ENCODE peak calls at places on chromosomes 3 and 15, in seven cellular contexts. C is SJSA1, D is tibial nerve, T is adrenal gland, A is mammary epithelial cell, N is AG04450, I is tibial artery. O is an unnamed sample. For H3K9me3, the result is how much of the 10 kb centered on the place peaks cover.

GRCh38 chr3:13712682-13713180 is 163.8 kb downstream of the FBLN2 start:
- DNase-seq in C (no peak), D (peak), T (no peak), A (no peak), N (no peak), I (no peak), O (no peak)

GRCh38 chr15:72515591-72516389 is 41.7 kb downstream of the ARIH1 start:
- DNase-seq in C (no peak), D (no peak), T (no peak), A (no peak), N (no peak), I (no peak), O (no peak)

GRCh38 chr3:114299421-114299820 is 5.6 kb downstream of the TIGIT start:
- DNase-seq in C (no peak), D (no peak), T (no peak), A (no peak), N (no peak), I (no peak), O (peak)

GRCh38 chr3:99648091-99648490 is 9.7 kb downstream of the COL8A1 start:
- DNase-seq in C (peak), D (no peak), T (no peak), A (peak), N (no peak), I (no peak), O (no peak)

GRCh38 chr15:65777053-65777452 is 15.0 kb downstream of the DENND4A start:
- DNase-seq in C (no peak), D (no peak), T (no peak), A (no peak), N (no peak), I (no peak), O (no peak)

GRCh38 chr3:120470870-120471269 is 20.1 kb upstream of the FSTL1 start:
- DNase-seq in C (no peak), D (no peak), T (no peak), A (peak), N (no peak), I (no peak), O (no peak)

GRCh38 chr3:173584834-173585831 is 187.6 kb downstream of the NLGN1 start:
- DNase-seq in C (peak), D (peak), T (peak), A (no peak), N (no peak), I (peak), O (no peak)

GRCh38 chr3:134197681-134198261 is 52.9 kb downstream of the RYK start:
- DNase-seq in C (peak), D (no peak), T (no peak), A (peak), N (peak), I (no peak), O (peak)

GRCh38 chr15:52559583-52559982 is 9.2 kb downstream of the ARPP19 start:
- DNase-seq in C (no peak), D (no peak), T (no peak), A (peak), N (peak), I (no peak), O (no peak)

GRCh38 chr15:29449136-29449535 is 179.5 kb upstream of the NSMCE3 start:
- DNase-seq in C (no peak), D (no peak), T (peak), A (no peak), N (no peak), I (no peak), O (no peak)

GRCh38 chr15:68704496-68705021 is 116.1 kb downstream of the ANP32A start:
- DNase-seq in C (no peak), D (peak), T (peak), A (no peak), N (no peak), I (peak), O (no peak)

GRCh38 chr15:66895794-66896453 is 169.5 kb upstream of the SMAD3 start:
- DNase-seq in C (no peak), D (no peak), T (peak), A (no peak), N (no peak), I (no peak), O (no peak)

GRCh38 chr3:55527381-55527780 is 40.3 kb upstream of the WNT5A start:
- DNase-seq in C (no peak), D (no peak), T (no peak), A (no peak), N (no peak), I (no peak), O (no peak)

GRCh38 chr3:131033480-131034080 is 6.9 kb downstream of the NEK11 start:
- DNase-seq in C (peak), D (peak), T (no peak), A (peak), N (no peak), I (no peak), O (peak)

GRCh38 chr15:38069506-38069905 is 135.1 kb downstream of the TMCO5A start:
- DNase-seq in C (peak), D (peak), T (peak), A (peak), N (no peak), I (peak), O (peak)

GRCh38 chr3:50347187-50347813 is 1.8 kb upstream of the ZMYND10 start:
- DNase-seq in C (peak), D (peak), T (peak), A (peak), N (no peak), I (peak), O (peak)

GRCh38 chr3:163813935-163814334 is 1264.4 kb downstream of the SI start:
- DNase-seq in C (no peak), D (no peak), T (no peak), A (no peak), N (no peak), I (no peak), O (no peak)

GRCh38 chr3:59436164-59436958 is 386.5 kb upstream of the CFAP20DC start:
- DNase-seq in C (no peak), D (no peak), T (no peak), A (no peak), N (no peak), I (no peak), O (no peak)

GRCh38 chr3:10263549-10264363 is 15.5 kb downstream of the TATDN2 start:
- DNase-seq in C (peak), D (peak), T (peak), A (peak), N (no peak), I (no peak), O (peak)

GRCh38 chr3:42831321-42831713 is 22.1 kb downstream of the ACKR2 start:
- DNase-seq in C (no peak), D (peak), T (peak), A (peak), N (no peak), I (peak), O (peak)

GRCh38 chr3:118637866-118638265 is 396.8 kb downstream of the IGSF11 start:
- DNase-seq in C (no peak), D (no peak), T (no peak), A (peak), N (no peak), I (no peak), O (no peak)

GRCh38 chr3:23485922-23486321 is 282.8 kb downstream of the UBE2E2 start:
- DNase-seq in C (no peak), D (no peak), T (no peak), A (no peak), N (no peak), I (no peak), O (no peak)

GRCh38 chr15:77986891-77987764 is 90.4 kb downstream of the TBC1D2B start:
- DNase-seq in C (no peak), D (no peak), T (no peak), A (no peak), N (no peak), I (no peak), O (no peak)

GRCh38 chr3:83513011-83513410 is 1445.8 kb upstream of the CADM2 start:
- DNase-seq in C (no peak), D (no peak), T (no peak), A (no peak), N (no peak), I (no peak), O (no peak)

GRCh38 chr15:58066042-58066867 is 744 bp upstream of the ALDH1A2 start:
- DNase-seq in C (peak), D (peak), T (peak), A (peak), N (no peak), I (peak), O (no peak)

GRCh38 chr15:40297356-40297755 is 10.4 kb downstream of the PLCB2 start:
- DNase-seq in C (no peak), D (no peak), T (no peak), A (no peak), N (no peak), I (no peak), O (no peak)

GRCh38 chr15:31272558-31273257 is 53.9 kb upstream of the KLF13 start:
- DNase-seq in C (no peak), D (no peak), T (peak), A (no peak), N (no peak), I (no peak), O (peak)

GRCh38 chr3:43895573-43895972 is 204.8 kb downstream of the ABHD5 start:
- DNase-seq in C (no peak), D (no peak), T (no peak), A (no peak), N (no peak), I (no peak), O (no peak)

GRCh38 chr3:195760345-195760983 is 39.7 kb downstream of the MUC20 start:
- DNase-seq in C (no peak), D (no peak), T (no peak), A (no peak), N (no peak), I (no peak), O (no peak)

GRCh38 chr15:98686983-98687382 is 38.6 kb downstream of the IGF1R start:
- DNase-seq in C (no peak), D (no peak), T (no peak), A (no peak), N (no peak), I (no peak), O (no peak)

GRCh38 chr15:74200394-74200793 is 2.2 kb downstream of the STRA6 start:
- DNase-seq in C (peak), D (peak), T (peak), A (peak), N (no peak), I (peak), O (peak)

GRCh38 chr3:99250272-99250671 is 348.8 kb upstream of the DCBLD2 start:
- DNase-seq in C (no peak), D (no peak), T (no peak), A (peak), N (no peak), I (no peak), O (no peak)

GRCh38 chr15:51405646-51406194 is 64.3 kb downstream of the GLDN start:
- DNase-seq in C (no peak), D (no peak), T (no peak), A (no peak), N (no peak), I (no peak), O (no peak)

GRCh38 chr3:81744366-81744765 is 17.1 kb downstream of the GBE1 start:
- DNase-seq in C (peak), D (peak), T (no peak), A (peak), N (peak), I (no peak), O (peak)

GRCh38 chr3:134376385-134376765 is 2.1 kb upstream of the AMOTL2 start:
- DNase-seq in C (no peak), D (no peak), T (peak), A (no peak), N (no peak), I (peak), O (no peak)

GRCh38 chr15:71312194-71312708 is 197.0 kb downstream of the THSD4 start:
- DNase-seq in C (no peak), D (no peak), T (no peak), A (no peak), N (no peak), I (no peak), O (no peak)

GRCh38 chr3:47161983-47162694 is 1.8 kb downstream of the SETD2 start:
- DNase-seq in C (no peak), D (no peak), T (no peak), A (peak), N (no peak), I (no peak), O (no peak)

GRCh38 chr3:17059966-17060560 is 175.3 kb downstream of the PLCL2 start:
- DNase-seq in C (no peak), D (no peak), T (no peak), A (no peak), N (no peak), I (no peak), O (no peak)

DNA sequence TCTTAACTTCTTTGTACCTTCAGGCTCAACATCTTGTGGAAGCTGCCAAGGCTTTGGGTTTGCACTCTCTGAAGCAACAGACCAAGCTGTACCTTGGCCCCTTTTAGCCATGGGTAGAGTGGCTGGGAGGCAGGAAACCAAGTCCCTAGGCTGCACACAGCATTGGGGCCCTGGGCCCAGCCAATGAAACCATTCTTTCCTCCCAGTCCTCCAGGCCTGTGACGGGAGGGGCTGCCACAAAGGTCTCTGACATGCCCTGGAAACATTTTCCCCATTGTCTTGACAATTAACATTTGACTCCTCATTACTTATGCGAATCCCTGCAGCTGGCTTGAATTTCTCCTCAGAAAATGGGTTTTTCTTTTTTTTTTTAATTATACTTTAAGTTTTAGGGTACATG is 253.1 kb upstream of the GADL1 start:
- DNase-seq in C (no peak), D (no peak), T (no peak), A (no peak), N (no peak), I (no peak), O (no peak)
- H3K9me3 ChIP-seq in C (under half), D (under half), T (under half), A (under half), N (under half), I (under half), O (under half)

GRCh38 chr3:38164136-38164965 is 986 bp upstream of the OXSR1 start:
- DNase-seq in C (no peak), D (no peak), T (no peak), A (no peak), N (no peak), I (no peak), O (no peak)
- H3K27ac ChIP-seq in C (peak), D (peak), T (peak), A (peak), N (peak), I (peak), O (peak)

GRCh38 chr15:100592898-100593297 is 9.1 kb downstream of the LINS1 start:
- DNase-seq in C (peak), D (no peak), T (no peak), A (peak), N (no peak), I (no peak), O (no peak)
- H3K9me3 ChIP-seq in C (under half), D (under half), T (under half), A (under half), N (under half), I (under half), O (under half)

DNA sequence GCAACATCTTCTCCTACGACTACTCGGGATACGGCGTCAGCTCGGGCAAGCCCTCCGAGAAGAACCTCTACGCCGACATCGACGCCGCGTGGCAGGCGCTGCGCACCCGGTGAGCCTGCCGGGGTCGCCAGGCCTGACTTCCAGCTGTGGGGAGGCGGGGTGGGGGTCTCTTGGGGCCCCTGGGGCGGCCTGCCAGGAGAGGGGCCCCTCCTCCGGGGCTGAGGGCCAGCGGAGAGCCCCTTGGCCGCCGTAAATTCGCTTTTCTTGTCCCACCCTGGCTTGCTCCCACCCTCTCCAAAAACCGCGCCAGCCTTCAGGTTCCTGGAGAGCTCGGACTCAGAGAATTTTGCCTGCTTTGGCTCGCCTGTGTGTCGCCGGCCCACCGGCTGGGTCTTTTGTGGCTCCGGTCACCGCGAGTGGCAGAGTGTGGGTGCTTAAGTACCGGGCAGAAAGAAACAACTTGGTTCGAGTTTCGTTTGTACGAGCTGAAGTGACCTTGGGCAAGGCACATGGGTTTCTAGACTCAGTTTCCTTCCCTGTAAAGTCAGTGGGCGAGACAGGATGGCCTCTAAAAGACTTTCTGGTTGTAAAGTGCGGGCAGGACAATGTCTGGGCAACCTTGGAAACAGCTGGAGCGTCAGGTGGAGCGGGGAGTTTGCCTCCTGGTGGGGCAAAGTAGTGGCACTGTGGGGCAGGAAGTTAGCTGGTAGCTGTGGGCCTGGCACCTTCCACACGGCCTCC is 971 bp downstream of the ABHD17C start:
- DNase-seq in C (peak), D (no peak), T (peak), A (peak), N (no peak), I (no peak), O (peak)
- H3K27ac ChIP-seq in C (no peak), D (no peak), T (peak), A (peak), N (no peak), I (peak), O (peak)

GRCh38 chr3:136899622-136900158 is 37.7 kb downstream of the NCK1 start:
- DNase-seq in C (peak), D (no peak), T (no peak), A (no peak), N (no peak), I (no peak), O (no peak)
- H3K9me3 ChIP-seq in C (under half), D (under half), T (under half), A (under half), N (under half), I (under half), O (under half)

DNA sequence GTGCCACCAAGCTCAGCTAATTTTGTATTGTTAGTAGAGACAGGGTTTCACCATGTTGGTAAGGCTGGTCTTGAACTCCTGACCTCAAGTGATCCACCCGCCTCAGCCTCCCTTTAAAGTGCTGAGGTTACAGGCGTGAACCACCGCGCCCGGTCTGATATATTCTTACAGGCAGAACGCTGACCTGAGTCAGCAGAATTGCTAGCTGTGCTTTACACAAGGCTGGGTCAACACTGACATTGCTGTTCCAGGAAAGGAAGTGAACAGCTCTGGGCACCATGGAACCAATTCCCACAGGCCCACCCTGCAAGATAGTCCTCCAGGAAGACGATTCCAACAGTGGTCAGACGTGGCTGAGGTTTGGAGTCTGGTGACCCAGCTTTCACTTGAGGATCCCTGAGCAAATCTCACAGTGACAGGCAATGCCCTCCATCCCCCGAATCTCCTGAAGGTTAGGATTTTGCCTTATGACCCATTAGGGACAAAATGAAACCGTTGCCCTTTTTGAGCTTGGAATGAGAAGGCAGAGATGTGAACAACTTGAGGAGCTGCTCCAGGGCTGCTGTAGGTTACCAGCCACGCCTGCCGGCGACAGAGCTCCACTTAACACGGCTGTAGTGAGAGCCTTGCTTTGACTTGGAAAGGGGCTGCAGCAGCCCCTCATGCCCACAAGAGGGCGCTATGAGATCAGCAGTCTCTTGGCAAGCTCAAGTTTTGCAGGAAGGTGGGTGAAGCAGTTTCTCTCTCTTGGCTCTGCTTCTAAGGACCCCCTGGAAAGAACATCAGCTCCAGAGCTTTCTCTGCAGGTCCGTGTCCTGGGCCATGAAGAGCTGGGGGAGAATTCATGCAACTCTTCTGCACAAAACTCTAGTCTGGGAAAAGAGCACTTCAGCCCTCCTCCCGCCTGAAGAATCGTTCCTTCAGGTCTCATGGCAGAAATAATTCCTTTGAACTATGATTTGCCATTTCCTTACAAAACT is 74.1 kb downstream of the SENP2 start:
- DNase-seq in C (peak), D (peak), T (peak), A (peak), N (peak), I (peak), O (peak)
- H3K27ac ChIP-seq in C (no peak), D (peak), T (peak), A (peak), N (peak), I (peak), O (peak)

DNA sequence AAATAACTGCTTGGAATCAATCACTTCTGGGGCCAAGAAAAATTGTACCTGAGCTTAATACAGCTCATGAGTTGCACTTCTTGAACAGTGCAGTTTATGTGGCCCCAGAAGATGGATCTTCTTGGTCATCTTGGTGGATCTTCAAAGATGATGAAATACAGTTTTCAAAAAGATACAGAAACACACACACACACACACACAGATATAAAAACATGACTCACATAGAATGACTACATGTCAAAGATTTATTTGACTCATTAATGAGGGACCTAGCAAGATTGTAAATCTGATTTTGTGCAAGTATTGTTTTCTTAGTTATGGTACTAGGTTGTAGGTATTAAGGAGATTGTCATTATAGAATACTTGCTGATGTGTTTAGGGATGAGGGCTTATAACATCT is 32.6 kb downstream of the PDCD6IP start:
- DNase-seq in C (no peak), D (no peak), T (no peak), A (peak), N (no peak), I (no peak), O (no peak)
- H3K9me3 ChIP-seq in C (under half), D (under half), T (under half), A (under half), N (under half), I (under half), O (under half)